ENCODE peak calls at places on chromosomes 5 and 9, in four cellular contexts. V, I, X and Z are unnamed samples.

GRCh38 chr5:54995168-54995567 is 9.8 kb upstream of the ESM1 start:
- DNase-seq in V (no peak), I (no peak), X (no peak), Z (no peak)

GRCh38 chr9:129575818-129576217 is 45.1 kb downstream of the C9orf50 start:
- DNase-seq in I (peak; percentile 53), X (no peak), V (no peak), Z (no peak)

GRCh38 chr5:78497573-78498533 is 137.4 kb downstream of the SCAMP1 start:
- DNase-seq in V (no peak), X (no peak), I (no peak), Z (no peak)

GRCh38 chr5:137294604-137295003 is 204.5 kb downstream of the SPOCK1 start:
- DNase-seq in I (no peak), X (no peak), V (no peak), Z (no peak)

GRCh38 chr5:134533115-134533815 is 7.8 kb downstream of the JADE2 start:
- DNase-seq in I (peak; percentile 29), V (no peak), X (no peak), Z (no peak)

GRCh38 chr5:126920291-126920690 is 110.1 kb downstream of the MARCHF3 start:
- DNase-seq in V (no peak), X (no peak), I (peak; percentile 46), Z (no peak)

GRCh38 chr5:180160822-180161221 is 48.2 kb downstream of the RASGEF1C start:
- DNase-seq in X (no peak), V (no peak), I (no peak), Z (no peak)

GRCh38 chr9:33250458-33250995 is 10.6 kb downstream of the SPINK4 start:
- DNase-seq in X (peak; percentile 59), I (peak; percentile 75), V (peak; percentile 58), Z (no peak)

GRCh38 chr5:98109561-98110006 is 663.9 kb upstream of the RGMB start:
- DNase-seq in I (peak; percentile 47), V (peak; percentile 72), X (peak; percentile 71), Z (peak; percentile 27)

GRCh38 chr9:95249986-95250385 is 67.5 kb downstream of the FANCC start:
- DNase-seq in X (no peak), V (peak; percentile 48), I (no peak), Z (no peak)

GRCh38 chr9:95224371-95225015 is 93.0 kb downstream of the FANCC start:
- DNase-seq in X (no peak), I (peak; percentile 30), V (no peak), Z (peak; percentile 9)

GRCh38 chr5:1546556-1546955 is 22.8 kb upstream of the LPCAT1 start:
- DNase-seq in V (no peak), I (no peak), X (no peak), Z (no peak)

GRCh38 chr5:176676361-176676824 is 29.1 kb downstream of the TSPAN17 start:
- DNase-seq in X (peak; percentile 34), V (no peak), I (peak; percentile 16), Z (peak; percentile 58)

GRCh38 chr5:176677209-176677931 is 30.1 kb downstream of the TSPAN17 start:
- DNase-seq in X (no peak), I (no peak), V (no peak), Z (no peak)

GRCh38 chr5:176674799-176675198 is 27.5 kb downstream of the TSPAN17 start:
- DNase-seq in X (no peak), V (no peak), I (no peak), Z (no peak)

GRCh38 chr5:176673651-176674583 is 26.6 kb downstream of the TSPAN17 start:
- DNase-seq in V (no peak), X (no peak), I (no peak), Z (no peak)

GRCh38 chr5:176675676-176676360 is 28.5 kb downstream of the TSPAN17 start:
- DNase-seq in I (peak; percentile 54), X (peak; percentile 22), V (no peak), Z (peak; percentile 42)
- TF ChIP-seq CTCF in I (peak; percentile 75), X (peak; percentile 75), V (peak; percentile 60), Z (peak; percentile 47)

GRCh38 chr9:128370752-128371621 is at the start of gene URM1:
- DNase-seq in V (peak; percentile 98), I (peak; percentile 96), X (peak; percentile 97), Z (peak; percentile 96)
- TF ChIP-seq CTCF in V (no peak), I (peak; percentile 27), X (peak; percentile 29), Z (no peak)

DNA sequence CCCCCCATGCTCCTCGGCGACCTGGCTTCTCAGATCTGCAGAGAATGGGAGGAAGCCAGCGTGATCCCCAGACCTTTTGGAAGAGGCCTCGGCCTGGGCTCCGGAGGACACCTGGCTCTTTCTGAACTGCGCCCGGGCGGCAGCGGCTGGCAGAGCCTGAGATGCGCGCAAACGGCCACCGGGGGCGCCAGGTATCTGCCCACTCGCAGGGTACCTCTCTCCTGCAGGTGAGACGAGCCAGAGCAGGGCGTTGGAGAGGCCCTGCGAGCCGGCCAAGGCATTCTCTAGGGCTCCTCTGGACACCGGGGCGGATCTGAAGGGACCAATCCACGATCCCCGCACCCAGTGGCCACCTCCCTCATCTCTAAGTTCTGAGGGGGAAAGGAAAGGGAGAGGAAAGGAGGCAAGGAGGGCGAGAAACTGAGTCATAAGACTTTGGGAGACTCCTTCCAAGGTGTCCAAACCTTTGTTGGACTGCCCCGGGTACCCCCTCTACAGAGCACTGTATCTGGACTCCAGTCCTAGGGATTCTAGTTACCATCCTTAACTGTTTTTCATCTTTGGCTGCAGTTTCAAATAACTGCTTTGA is 55.0 kb upstream of the SLC46A2 start:
- DNase-seq in V (no peak), X (no peak), I (no peak), Z (no peak)
- TF ChIP-seq CTCF in V (no peak), X (peak; percentile 60), I (no peak), Z (no peak)

GRCh38 chr5:42631241-42631640 is 125.4 kb upstream of the CCDC152 start:
- DNase-seq in I (no peak), X (no peak), V (no peak), Z (no peak)
- TF ChIP-seq CTCF in I (no peak), X (no peak), V (no peak), Z (no peak)

GRCh38 chr9:91775708-91776028 is 174.4 kb downstream of the ROR2 start:
- DNase-seq in I (no peak), X (no peak), V (no peak), Z (no peak)
- TF ChIP-seq CTCF in I (no peak), X (peak; percentile 69), V (no peak), Z (no peak)